ENCODE peak calls at places on chromosomes 2 and 18, in five cellular contexts. J, R, C, V and E are unnamed samples.

GRCh38 chr2:210686401-210686800 is 130.0 kb downstream of the CPS1 start:
- DNase-seq in J (no peak), V (no peak), C (no peak), R (no peak), E (no peak)

GRCh38 chr2:126558029-126558428 is 97.9 kb upstream of the GYPC start:
- DNase-seq in J (no peak), C (no peak), V (no peak), R (no peak), E (no peak)

GRCh38 chr2:86079981-86080911 is 25.4 kb downstream of the POLR1A start:
- DNase-seq in R (peak), C (peak), V (peak), J (peak), E (peak)

GRCh38 chr2:204505946-204506345 is 39.3 kb upstream of the PARD3B start:
- DNase-seq in C (no peak), R (peak), V (no peak), J (no peak), E (no peak)

GRCh38 chr2:203080447-203080846 is 65.8 kb downstream of the NBEAL1 start:
- DNase-seq in C (no peak), J (no peak), R (no peak), V (no peak), E (no peak)

GRCh38 chr18:22951823-22952222 is 18.7 kb downstream of the RBBP8 start:
- DNase-seq in V (no peak), R (no peak), J (no peak), C (no peak), E (no peak)

GRCh38 chr2:1552611-1553010 is 139.3 kb downstream of the TPO start:
- DNase-seq in R (no peak), C (no peak), J (no peak), V (no peak), E (no peak)

GRCh38 chr2:55048514-55048924 is 1.7 kb downstream of the RTN4 start:
- DNase-seq in C (no peak), R (peak), V (no peak), J (no peak), E (no peak)

GRCh38 chr2:237434916-237435315 is 21.0 kb upstream of the COL6A3 start:
- DNase-seq in J (no peak), V (peak), R (no peak), C (peak), E (peak)

GRCh38 chr18:63974991-63975390 is 5.1 kb downstream of the SERPINB8 start:
- DNase-seq in V (no peak), J (no peak), C (no peak), R (peak), E (no peak)

GRCh38 chr18:35811896-35812295 is 160.6 kb upstream of the RMP24 start:
- DNase-seq in J (no peak), V (no peak), R (no peak), C (no peak), E (no peak)

GRCh38 chr2:160351978-160352377 is 141.6 kb downstream of the RBMS1 start:
- DNase-seq in J (no peak), R (no peak), C (no peak), V (no peak), E (no peak)

GRCh38 chr18:64929026-64929425 is 780.1 kb upstream of the LINC00305 start:
- DNase-seq in V (no peak), J (no peak), C (no peak), R (no peak), E (no peak)

GRCh38 chr2:105820691-105821090 is 76.0 kb downstream of the NCK2 start:
- DNase-seq in V (no peak), R (no peak), J (no peak), C (no peak), E (no peak)

GRCh38 chr18:26386002-26386401 is 159.8 kb downstream of the TAF4B start:
- DNase-seq in R (no peak), V (no peak), C (no peak), J (no peak), E (no peak)

GRCh38 chr2:240622631-240623235 is 2.5 kb upstream of the GPR35 start:
- DNase-seq in J (peak), R (no peak), V (peak), C (peak), E (peak)

GRCh38 chr2:152598975-152599724 is 118.1 kb downstream of the PRPF40A start:
- DNase-seq in J (no peak), C (no peak), V (no peak), R (no peak), E (no peak)

GRCh38 chr2:207296265-207296948 is 130.7 kb upstream of the KLF7 start:
- DNase-seq in R (no peak), J (peak), V (no peak), C (no peak), E (no peak)

GRCh38 chr2:208984376-208985100 is 439.3 kb upstream of the MAP2 start:
- DNase-seq in J (no peak), V (no peak), C (no peak), R (no peak), E (no peak)

GRCh38 chr2:175111200-175111657 is 56.8 kb downstream of the ATF2 start:
- DNase-seq in J (no peak), C (no peak), R (peak), V (no peak), E (peak)

GRCh38 chr2:26674002-26674751 is 18.3 kb upstream of the KCNK3 start:
- DNase-seq in J (no peak), V (no peak), C (no peak), R (no peak), E (no peak)

GRCh38 chr18:75165926-75166325 is 43.0 kb downstream of the PTGR3 start:
- DNase-seq in J (no peak), C (no peak), R (no peak), V (no peak), E (no peak)

GRCh38 chr2:69073928-69074575 is 61.1 kb downstream of the ANTXR1 start:
- DNase-seq in R (no peak), V (no peak), J (no peak), C (no peak), E (no peak)

GRCh38 chr2:154577390-154577789 is 121.1 kb upstream of the KCNJ3 start:
- DNase-seq in J (no peak), C (no peak), R (no peak), V (no peak), E (no peak)

GRCh38 chr2:153268941-153269461 is 209.6 kb downstream of the RPRM start:
- DNase-seq in V (no peak), J (no peak), C (no peak), R (no peak), E (no peak)

GRCh38 chr2:237931205-237931721 is 35.6 kb upstream of the UBE2F start:
- DNase-seq in J (no peak), C (no peak), V (no peak), R (no peak), E (no peak)

GRCh38 chr2:221467610-221468009 is 104.5 kb downstream of the EPHA4 start:
- DNase-seq in C (no peak), R (no peak), J (no peak), V (no peak), E (no peak)

GRCh38 chr2:192960945-192961344 is 766.2 kb upstream of the TMEFF2 start:
- DNase-seq in V (no peak), C (no peak), J (no peak), R (no peak), E (no peak)

GRCh38 chr2:221415789-221416188 is 156.3 kb downstream of the EPHA4 start:
- DNase-seq in J (no peak), V (no peak), C (no peak), R (no peak), E (no peak)

GRCh38 chr2:14544247-14544646 is 88.3 kb upstream of the LRATD1 start:
- DNase-seq in C (no peak), J (no peak), R (no peak), V (no peak), E (no peak)

GRCh38 chr18:48917579-48918101 is 33.1 kb downstream of the SMAD7 start:
- DNase-seq in R (no peak), C (no peak), J (no peak), V (no peak), E (no peak)

GRCh38 chr2:66490588-66491001 is 55.7 kb downstream of the MEIS1 start:
- DNase-seq in V (no peak), J (no peak), C (no peak), R (no peak), E (no peak)